ENCODE peak calls at places on chromosomes 16 and 17, in nine cellular contexts. C is GM19239; W is GOT3; I is sciatic nerve; U is RCC 7860; H is Peyer's patch; E is Kasumi-1; S is stimulated activated naive CD4-positive, alpha-beta T cell; A is upper lobe of right lung. N is an unnamed sample.

GRCh38 chr16:78125112-78125844 is 25.8 kb downstream of the WWOX start:
- DNase-seq in C (no peak), W (no peak), I (no peak), U (no peak), H (no peak), E (no peak), S (no peak), A (no peak), N (no peak)

GRCh38 chr16:10949424-10949970 is 5.1 kb downstream of the CLEC16A start:
- DNase-seq in C (peak), W (no peak), I (no peak), U (no peak), H (peak), E (peak), S (peak), A (no peak), N (no peak)

GRCh38 chr17:74947041-74947754 is 11.5 kb downstream of the OTOP3 start:
- DNase-seq in C (no peak), W (no peak), I (no peak), U (no peak), H (no peak), E (no peak), S (no peak), A (no peak), N (no peak)

GRCh38 chr17:2179615-2180295 is 123.8 kb downstream of the SMG6 start:
- DNase-seq in C (no peak), W (no peak), I (peak), U (no peak), H (peak), E (no peak), S (no peak), A (no peak), N (peak)

GRCh38 chr16:88468289-88469129 is 15.4 kb downstream of the ZFPM1 start:
- DNase-seq in C (peak), W (no peak), I (no peak), U (no peak), H (no peak), E (peak), S (no peak), A (no peak), N (peak)

GRCh38 chr17:61492759-61493526 is 40.7 kb downstream of the TBX4 start:
- DNase-seq in C (no peak), W (no peak), I (no peak), U (no peak), H (no peak), E (no peak), S (no peak), A (no peak), N (no peak)

GRCh38 chr17:31266042-31266441 is 31.0 kb downstream of the OMG start:
- DNase-seq in C (no peak), W (no peak), I (no peak), U (no peak), H (no peak), E (peak), S (no peak), A (no peak), N (no peak)

GRCh38 chr17:1573932-1574696 is 11.5 kb upstream of the PITPNA start:
- DNase-seq in C (peak), W (peak), I (peak), U (peak), H (peak), E (peak), S (no peak), A (peak), N (peak)

GRCh38 chr17:20975566-20975965 is 67.2 kb downstream of the USP22 start:
- DNase-seq in C (no peak), W (no peak), I (no peak), U (no peak), H (no peak), E (no peak), S (no peak), A (no peak), N (no peak)

GRCh38 chr17:70774339-70775110 is 605.2 kb downstream of the KCNJ2 start:
- DNase-seq in C (no peak), W (no peak), I (no peak), U (no peak), H (no peak), E (no peak), S (no peak), A (no peak), N (no peak)

GRCh38 chr17:80169107-80169506 is 723 bp upstream of the CARD14 start:
- DNase-seq in C (no peak), W (no peak), I (no peak), U (no peak), H (no peak), E (no peak), S (no peak), A (no peak), N (no peak)

GRCh38 chr16:71384073-71384724 is 25.7 kb downstream of the CALB2 start:
- DNase-seq in C (no peak), W (no peak), I (no peak), U (no peak), H (no peak), E (no peak), S (no peak), A (no peak), N (no peak)

GRCh38 chr16:11139624-11140375 is 116.2 kb downstream of the SOCS1 start:
- DNase-seq in C (no peak), W (no peak), I (no peak), U (peak), H (peak), E (no peak), S (peak), A (no peak), N (no peak)

GRCh38 chr16:73290258-73290657 is 242.3 kb upstream of the ZFHX3 start:
- DNase-seq in C (no peak), W (no peak), I (no peak), U (no peak), H (no peak), E (no peak), S (no peak), A (no peak), N (no peak)

GRCh38 chr17:48439875-48440505 is 10.0 kb upstream of the SKAP1 start:
- DNase-seq in C (no peak), W (no peak), I (no peak), U (no peak), H (peak), E (peak), S (peak), A (no peak), N (no peak)

GRCh38 chr16:56604966-56605365 is 3.4 kb upstream of the MT2A start:
- DNase-seq in C (no peak), W (no peak), I (no peak), U (no peak), H (no peak), E (no peak), S (no peak), A (no peak), N (no peak)

GRCh38 chr16:56478228-56479049 is 27.1 kb downstream of the OGFOD1 start:
- DNase-seq in C (no peak), W (no peak), I (no peak), U (no peak), H (no peak), E (no peak), S (no peak), A (no peak), N (no peak)

GRCh38 chr16:81636298-81636960 is 142.7 kb upstream of the PLCG2 start:
- DNase-seq in C (no peak), W (no peak), I (no peak), U (no peak), H (no peak), E (peak), S (no peak), A (no peak), N (no peak)

GRCh38 chr17:10809605-10810004 is 5.7 kb upstream of the TMEM238L start:
- DNase-seq in C (no peak), W (no peak), I (no peak), U (no peak), H (no peak), E (no peak), S (no peak), A (no peak), N (no peak)

GRCh38 chr17:48586355-48586924 is 3.6 kb downstream of the HOXB3 start:
- DNase-seq in C (no peak), W (no peak), I (no peak), U (no peak), H (peak), E (no peak), S (no peak), A (no peak), N (no peak)

GRCh38 chr16:56353054-56353921 is 72.1 kb downstream of the AMFR start:
- DNase-seq in C (no peak), W (no peak), I (peak), U (no peak), H (peak), E (no peak), S (no peak), A (peak), N (peak)

GRCh38 chr16:56975714-56976113 is 13.6 kb upstream of the NLRC5 start:
- DNase-seq in C (no peak), W (no peak), I (no peak), U (no peak), H (no peak), E (no peak), S (no peak), A (no peak), N (no peak)